ENCODE peak calls at places on chromosomes 5 and 9, in six cellular contexts. Q is IMR-90, X is brain microvascular endothelial cell, E is fibroblast of pulmonary artery, B is choroid plexus epithelial cell, Z is cardiac fibroblast. M is an unnamed sample.

GRCh38 chr9:112334319-112334828 is 955 bp upstream of the PTBP3 start:
- DNase-seq in Q (peak), X (no peak), E (peak), B (peak), Z (peak), M (peak)

GRCh38 chr5:84688566-84688965 is 303.9 kb upstream of the EDIL3 start:
- DNase-seq in Q (peak), X (peak), E (peak), B (peak), Z (peak), M (peak)

GRCh38 chr9:35262064-35262463 is 100.3 kb downstream of the UNC13B start:
- DNase-seq in Q (no peak), X (no peak), E (no peak), B (no peak), Z (no peak), M (no peak)

GRCh38 chr5:146620031-146620662 is 104.2 kb upstream of the GPR151 start:
- DNase-seq in Q (no peak), X (no peak), E (no peak), B (no peak), Z (no peak), M (no peak)

GRCh38 chr9:114190563-114190905 is 35.2 kb downstream of the COL27A1 start:
- DNase-seq in Q (no peak), X (no peak), E (no peak), B (no peak), Z (no peak), M (no peak)

GRCh38 chr5:2909035-2909434 is 157.6 kb upstream of the IRX2 start:
- DNase-seq in Q (no peak), X (no peak), E (no peak), B (no peak), Z (no peak), M (no peak)

GRCh38 chr9:71812385-71812784 is 44.1 kb upstream of the CEMIP2 start:
- DNase-seq in Q (peak), X (no peak), E (peak), B (peak), Z (peak), M (peak)

GRCh38 chr5:43154424-43154823 is 33.7 kb downstream of the ZNF131 start:
- DNase-seq in Q (no peak), X (no peak), E (no peak), B (no peak), Z (no peak), M (no peak)

GRCh38 chr9:81861644-81862043 is 66.6 kb upstream of the SPATA31D4 start:
- DNase-seq in Q (peak), X (peak), E (peak), B (peak), Z (peak), M (peak)

GRCh38 chr5:43702815-43703214 is 99.8 kb downstream of the NNT start:
- DNase-seq in Q (peak), X (no peak), E (peak), B (peak), Z (peak), M (peak)

GRCh38 chr5:59275537-59276276 is 617.8 kb downstream of the PDE4D start:
- DNase-seq in Q (peak), X (peak), E (peak), B (peak), Z (peak), M (peak)

GRCh38 chr5:106876298-106876622 is 794.5 kb downstream of the EFNA5 start:
- DNase-seq in Q (no peak), X (no peak), E (no peak), B (no peak), Z (no peak), M (no peak)

GRCh38 chr5:105573575-105573974 is 2011.0 kb upstream of the NUDT12 start:
- DNase-seq in Q (no peak), X (peak), E (no peak), B (peak), Z (peak), M (no peak)

GRCh38 chr9:124795881-124796415 is 19.0 kb downstream of the OLFML2A start:
- DNase-seq in Q (no peak), X (no peak), E (peak), B (peak), Z (peak), M (no peak)

GRCh38 chr5:7717691-7718090 is 133.2 kb downstream of the CFAP90 start:
- DNase-seq in Q (no peak), X (no peak), E (no peak), B (peak), Z (no peak), M (no peak)

GRCh38 chr5:16713386-16713928 is 96.7 kb upstream of the RETREG1 start:
- DNase-seq in Q (peak), X (peak), E (peak), B (peak), Z (peak), M (peak)

GRCh38 chr9:93247892-93248291 is 64.0 kb downstream of the WNK2 start:
- DNase-seq in Q (no peak), X (no peak), E (no peak), B (no peak), Z (no peak), M (no peak)

GRCh38 chr9:17813798-17814197 is 234.9 kb downstream of the SH3GL2 start:
- DNase-seq in Q (no peak), X (no peak), E (no peak), B (no peak), Z (no peak), M (no peak)

GRCh38 chr5:38404667-38405276 is 146.4 kb downstream of the EGFLAM start:
- DNase-seq in Q (no peak), X (no peak), E (no peak), B (no peak), Z (no peak), M (no peak)
- TF ChIP-seq CTCF in Q (no peak), X (peak), E (peak), B (peak), Z (no peak), M (peak)

GRCh38 chr9:16526380-16526779 is 344.1 kb downstream of the BNC2 start:
- DNase-seq in Q (peak), X (peak), E (peak), B (peak), Z (peak), M (peak)
- H3K4me3 ChIP-seq in Q (no peak), X (no peak), E (no peak), B (no peak), Z (no peak), M (no peak)

DNA sequence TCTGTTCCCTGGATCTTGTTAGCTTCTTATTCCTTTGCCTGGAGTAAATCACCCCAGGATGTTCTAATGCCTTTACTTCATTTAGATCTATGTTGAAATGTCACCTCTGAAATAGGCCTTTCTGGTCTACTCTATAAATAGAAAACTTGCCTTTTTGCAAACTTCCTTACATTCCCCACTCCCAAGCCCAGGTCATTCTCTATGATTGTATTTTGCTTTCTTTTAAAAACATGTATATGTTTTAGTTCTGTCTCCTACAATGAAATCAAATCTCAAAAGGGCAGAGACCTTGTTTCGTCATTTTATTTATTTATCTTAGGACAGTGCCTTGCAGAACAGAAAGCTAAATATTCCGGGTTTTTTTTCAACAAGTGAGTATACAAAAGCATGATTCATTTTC is 1657.7 kb upstream of the C9orf72 start:
- DNase-seq in Q (no peak), X (no peak), E (no peak), B (peak), Z (no peak), M (no peak)
- TF ChIP-seq CTCF in Q (no peak), X (no peak), E (no peak), B (no peak), Z (no peak), M (no peak)

GRCh38 chr9:4792054-4792571 is 631 bp upstream of the RCL1 start:
- DNase-seq in Q (no peak), X (no peak), E (no peak), B (no peak), Z (no peak), M (peak)
- H3K4me3 ChIP-seq in Q (peak), X (peak), E (peak), B (peak), Z (peak), M (peak)

GRCh38 chr9:2465921-2466460 is 155.6 kb upstream of the VLDLR start:
- DNase-seq in Q (peak), X (peak), E (no peak), B (peak), Z (no peak), M (peak)

GRCh38 chr9:2473691-2474090 is 147.9 kb upstream of the VLDLR start:
- DNase-seq in Q (no peak), X (no peak), E (no peak), B (no peak), Z (no peak), M (no peak)

GRCh38 chr9:2466703-2467102 is 154.9 kb upstream of the VLDLR start:
- DNase-seq in Q (no peak), X (no peak), E (no peak), B (no peak), Z (no peak), M (no peak)

GRCh38 chr9:2465516-2465915 is 156.1 kb upstream of the VLDLR start:
- DNase-seq in Q (no peak), X (no peak), E (no peak), B (no peak), Z (no peak), M (no peak)

GRCh38 chr9:2469681-2470141 is 151.9 kb upstream of the VLDLR start:
- DNase-seq in Q (peak), X (no peak), E (peak), B (peak), Z (peak), M (peak)
- TF ChIP-seq CTCF in Q (peak), X (peak), E (no peak), B (no peak), Z (no peak), M (peak)

DNA sequence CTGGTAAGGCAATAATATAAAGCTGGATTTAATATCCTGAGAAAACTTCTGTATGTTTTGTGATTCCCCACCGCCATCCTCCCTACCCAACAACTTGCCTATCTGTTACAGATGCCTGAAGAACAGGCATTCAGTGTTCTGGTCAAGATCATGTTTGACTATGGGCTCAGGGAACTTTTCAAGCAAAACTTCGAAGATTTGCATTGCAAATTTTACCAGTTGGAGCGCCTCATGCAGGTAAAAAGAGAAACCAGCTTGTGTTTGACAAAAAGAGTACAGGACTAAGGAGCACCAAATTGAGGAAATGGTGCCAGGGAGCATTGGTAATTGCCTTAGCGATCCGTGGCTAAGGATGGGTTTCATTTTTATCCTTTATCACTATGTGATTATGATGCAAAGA is 40.0 kb downstream of the GPR21 start:
- DNase-seq in Q (no peak), X (no peak), E (no peak), B (no peak), Z (no peak), M (no peak)
- H3K4me3 ChIP-seq in Q (no peak), X (no peak), E (no peak), B (no peak), Z (no peak), M (no peak)

DNA sequence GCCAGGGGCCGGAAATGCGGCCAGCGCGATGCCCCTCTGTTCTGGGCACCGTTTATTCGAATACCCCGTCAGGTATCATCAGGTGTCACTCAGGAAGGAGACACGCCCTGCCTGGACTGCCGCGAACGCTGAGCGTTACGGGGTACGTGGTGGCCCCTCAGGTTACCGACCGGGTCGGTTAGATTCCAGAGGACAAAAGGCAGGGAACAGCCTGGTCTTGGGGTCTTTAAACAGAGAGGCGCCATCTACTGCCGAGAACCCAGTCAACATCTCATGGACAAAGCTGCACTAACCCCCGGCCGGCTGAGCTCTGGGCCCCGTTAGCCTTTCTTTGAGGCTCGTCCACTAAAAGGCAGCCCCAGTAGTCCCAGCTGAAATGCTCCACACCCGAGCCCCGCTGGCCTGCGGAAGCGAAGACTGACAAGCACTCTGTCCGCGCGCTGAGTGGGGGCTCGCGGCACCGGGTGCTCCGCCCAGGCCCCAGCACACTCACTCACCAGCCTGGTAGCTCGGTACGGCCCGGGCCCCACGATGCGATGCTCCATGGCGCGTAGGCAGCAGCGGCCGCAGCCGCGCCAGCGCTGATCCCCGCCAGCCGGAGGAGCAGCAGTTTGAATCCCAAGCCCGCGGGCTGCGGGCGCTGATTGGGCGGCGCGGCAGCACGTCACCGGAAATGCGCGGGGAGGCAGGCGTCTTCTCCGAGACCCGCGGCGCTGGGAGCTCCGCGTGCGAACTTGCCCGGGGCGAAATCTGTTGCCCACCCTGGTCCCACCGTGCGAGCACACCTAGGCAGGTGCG is at the start of gene DEPDC1B:
- DNase-seq in Q (peak), X (peak), E (peak), B (peak), Z (peak), M (peak)
- TF ChIP-seq CTCF in Q (peak), X (peak), E (peak), B (peak), Z (peak), M (peak)

DNA sequence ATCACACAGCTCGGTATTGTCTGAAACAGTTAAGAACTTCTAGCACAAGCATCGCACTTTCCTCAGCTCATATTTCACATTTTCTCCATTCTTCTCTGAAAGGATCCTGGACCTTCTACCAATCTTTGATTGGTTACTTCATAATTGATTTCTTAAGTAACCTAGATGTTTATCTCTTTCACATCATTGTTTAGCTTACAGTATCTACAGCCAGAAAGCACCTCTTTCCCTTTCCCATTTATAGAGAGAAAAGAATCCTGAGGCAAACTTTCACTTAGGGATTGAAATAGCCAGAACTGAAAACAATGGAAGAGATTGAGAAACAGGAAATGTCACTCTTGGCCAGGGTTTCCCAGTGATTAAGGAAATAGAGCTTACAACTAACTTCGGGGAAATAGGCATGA is 2.5 kb downstream of the IL33 start:
- DNase-seq in Q (peak), X (no peak), E (peak), B (peak), Z (peak), M (peak)
- H3K4me3 ChIP-seq in Q (no peak), X (no peak), E (peak), B (no peak), Z (peak), M (no peak)

DNA sequence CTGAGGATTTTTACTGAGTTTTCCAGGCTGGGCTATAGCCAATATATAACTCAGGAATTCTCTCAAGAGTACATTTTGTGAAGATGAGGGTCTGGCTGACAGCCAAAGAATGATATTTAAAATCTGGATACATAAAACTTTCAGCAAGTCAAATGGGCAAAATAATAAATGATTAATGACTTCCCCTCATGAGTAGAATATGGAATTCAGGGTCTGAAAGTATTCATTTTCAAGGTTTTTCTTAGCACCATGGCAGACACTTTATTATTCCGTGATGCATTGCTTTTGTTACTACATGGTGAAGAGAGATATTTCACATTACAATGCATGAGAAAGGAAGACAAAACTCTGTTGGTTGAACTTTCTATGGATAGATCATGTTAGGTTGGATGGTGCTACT is 7.9 kb downstream of the FAM81B start:
- DNase-seq in Q (no peak), X (no peak), E (no peak), B (no peak), Z (no peak), M (no peak)
- TF ChIP-seq CTCF in Q (no peak), X (no peak), E (no peak), B (no peak), Z (no peak), M (no peak)

M was measured in fibroblast of mammary gland.